ENCODE peak calls at places on chromosome 2, in nine cellular contexts. D is spleen; P is body of pancreas; X is CD8-positive, alpha-beta T cell; N is Panc1; S is K562; U is fibroblast of lung; V is stomach; T is IMR-90. L is an unnamed sample. For H3K27me3, the result is how much of the 10 kb centered on the place peaks cover.

GRCh38 chr2:128411431-128411830 is 92.8 kb upstream of the HS6ST1 start:
- DNase-seq in D (peak), U (no peak), X (no peak), P (peak), T (no peak), N (no peak), V (peak), S (no peak), L (no peak)

GRCh38 chr2:204947448-204947847 is 402.2 kb downstream of the PARD3B start:
- DNase-seq in S (no peak), D (no peak), N (no peak), X (no peak), P (no peak), V (no peak), U (no peak), T (no peak), L (no peak)

GRCh38 chr2:64972856-64973255 is 16.3 kb upstream of the SLC1A4 start:
- DNase-seq in P (no peak), T (peak), U (peak), V (no peak), S (no peak), D (no peak), N (no peak), X (no peak), L (no peak)

GRCh38 chr2:20962939-20963543 is 80.8 kb downstream of the APOB start:
- DNase-seq in N (peak), U (peak), X (peak), V (peak), D (peak), P (peak), T (peak), S (peak), L (peak)

GRCh38 chr2:98900721-98901120 is 35.3 kb downstream of the CRACDL start:
- DNase-seq in N (no peak), D (no peak), X (no peak), T (no peak), P (no peak), U (no peak), S (no peak), V (no peak), L (no peak)

GRCh38 chr2:134120718-134121630 is 132.9 kb upstream of the MGAT5 start:
- DNase-seq in X (peak), D (peak), T (peak), S (peak), V (peak), N (no peak), U (peak), P (peak), L (peak)

GRCh38 chr2:73291093-73291460 is 2.3 kb downstream of the EGR4 start:
- DNase-seq in V (no peak), X (peak), S (peak), U (peak), D (peak), T (peak), N (no peak), P (peak), L (peak)

GRCh38 chr2:144894612-144895300 is 374.8 kb upstream of the ZEB2 start:
- DNase-seq in U (no peak), S (no peak), D (no peak), V (no peak), X (no peak), N (no peak), P (no peak), T (no peak), L (no peak)

GRCh38 chr2:26172189-26172865 is 561 bp upstream of the GAREM2 start:
- DNase-seq in S (peak), V (no peak), P (no peak), N (no peak), X (no peak), U (no peak), T (no peak), D (no peak), L (no peak)

GRCh38 chr2:42957109-42958035 is 165.0 kb upstream of the HAAO start:
- DNase-seq in S (no peak), D (no peak), N (no peak), P (no peak), T (peak), V (no peak), U (no peak), X (no peak), L (peak)

GRCh38 chr2:239544141-239544800 is 143.5 kb upstream of the HDAC4 start:
- DNase-seq in P (no peak), U (no peak), N (no peak), D (no peak), X (no peak), V (no peak), T (no peak), S (no peak), L (peak)

GRCh38 chr2:242010567-242011513 is 141.3 kb downstream of the RTP5 start:
- DNase-seq in X (no peak), N (no peak), D (peak), P (no peak), V (no peak), S (peak), U (peak), T (peak), L (no peak)

GRCh38 chr2:237310515-237311114 is 103.3 kb downstream of the COL6A3 start:
- DNase-seq in N (no peak), P (no peak), U (no peak), S (no peak), V (no peak), D (no peak), X (no peak), T (peak), L (peak)

GRCh38 chr2:127700527-127701192 is 637 bp upstream of the SFT2D3 start:
- DNase-seq in V (peak), U (no peak), P (no peak), D (peak), S (peak), X (peak), T (no peak), N (peak), L (peak)

GRCh38 chr2:43097650-43098049 is 128.8 kb downstream of the ZFP36L2 start:
- DNase-seq in N (no peak), S (no peak), D (no peak), U (no peak), X (no peak), V (no peak), T (no peak), P (no peak), L (no peak)

GRCh38 chr2:136113767-136114070 is 4.2 kb downstream of the CXCR4 start:
- DNase-seq in P (no peak), T (no peak), S (no peak), X (no peak), N (no peak), V (no peak), U (no peak), D (no peak), L (no peak)
- H3K27me3 ChIP-seq in P (under half), T (under half), S (under half), X (under half), N (half or more), V (under half), U (under half), D (under half), L (under half)

GRCh38 chr2:230941202-230942180 is 16.4 kb upstream of the GPR55 start:
- DNase-seq in D (no peak), V (peak), U (no peak), P (no peak), T (no peak), S (no peak), N (no peak), X (no peak), L (no peak)
- H3K27me3 ChIP-seq in D (under half), V (under half), U (under half), P (under half), T (under half), S (under half), N (under half), X (under half), L (under half)

DNA sequence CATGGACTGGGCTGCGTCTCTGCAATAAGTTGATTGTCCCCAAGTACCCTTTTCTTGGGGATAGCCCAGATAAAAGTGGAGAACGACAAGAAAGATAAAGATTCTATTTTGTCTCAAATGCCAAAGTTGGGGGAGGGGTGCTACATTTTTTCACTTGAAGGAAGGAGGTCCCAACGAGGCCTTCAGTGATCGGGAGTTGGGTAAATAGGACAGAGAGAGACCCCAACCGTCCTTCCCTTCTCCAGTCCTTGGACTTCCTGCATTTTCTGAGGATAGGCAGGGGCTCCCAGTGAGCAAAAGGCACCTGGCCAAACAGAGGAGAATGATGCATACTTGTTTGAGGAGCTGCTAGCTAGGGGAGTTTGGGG is 3.4 kb upstream of the EN1 start:
- DNase-seq in N (no peak), U (no peak), D (no peak), X (no peak), P (no peak), T (no peak), S (no peak), V (no peak), L (no peak)
- H3K27me3 ChIP-seq in N (under half), U (half or more), D (half or more), X (half or more), P (half or more), T (half or more), S (under half), V (half or more), L (under half)

GRCh38 chr2:10926191-10926830 is 14.6 kb downstream of the KCNF1 start:
- DNase-seq in P (no peak), X (no peak), T (no peak), D (peak), S (no peak), U (no peak), N (no peak), V (no peak), L (no peak)
- H3K27me3 ChIP-seq in P (under half), X (under half), T (under half), D (under half), S (under half), U (under half), N (under half), V (under half), L (under half)

DNA sequence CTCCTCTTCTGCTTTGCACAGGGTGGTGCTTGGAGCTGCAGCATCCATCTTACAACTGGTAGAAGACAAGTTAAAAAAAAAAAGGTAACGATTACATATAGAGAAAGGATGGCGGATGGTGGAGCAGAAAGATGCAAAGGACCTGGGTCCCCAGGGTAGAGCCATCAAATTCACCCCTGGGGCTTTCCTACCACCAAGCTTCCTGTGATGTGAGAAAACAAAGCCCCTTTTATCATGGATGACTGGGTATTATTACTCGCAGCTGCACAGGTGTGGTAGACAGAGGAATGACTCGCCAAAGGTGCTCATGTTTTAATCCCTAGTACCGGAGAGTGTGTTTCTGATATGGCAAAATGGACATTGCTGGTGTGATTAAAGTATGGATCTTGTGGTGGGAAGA is 1.3 kb upstream of the ACOXL start:
- DNase-seq in V (no peak), S (no peak), P (no peak), X (no peak), N (no peak), U (no peak), T (no peak), D (no peak), L (no peak)
- H3K27me3 ChIP-seq in V (under half), S (under half), P (under half), X (under half), N (under half), U (under half), T (half or more), D (under half), L (under half)

GRCh38 chr2:216696321-216696720 is 972 bp upstream of the IGFBP5 start:
- DNase-seq in S (no peak), U (no peak), X (no peak), T (no peak), D (no peak), P (no peak), V (no peak), N (no peak), L (no peak)

GRCh38 chr2:216693414-216694100 is 1.8 kb downstream of the IGFBP5 start:
- DNase-seq in P (no peak), T (no peak), S (no peak), N (no peak), X (no peak), D (no peak), U (no peak), V (no peak), L (no peak)

GRCh38 chr2:216694201-216694825 is 1.0 kb downstream of the IGFBP5 start:
- DNase-seq in D (no peak), P (peak), S (no peak), N (no peak), T (no peak), V (peak), U (peak), X (peak), L (peak)

GRCh38 chr2:216695401-216695821 is at the start of gene IGFBP5:
- DNase-seq in T (peak), S (peak), D (no peak), N (no peak), X (no peak), V (peak), P (peak), U (peak), L (no peak)

GRCh38 chr2:216694826-216695217 is 527 bp downstream of the IGFBP5 start:
- DNase-seq in S (no peak), U (no peak), N (no peak), X (no peak), T (no peak), V (no peak), D (no peak), P (no peak), L (no peak)
- H3K27me3 ChIP-seq in S (under half), U (under half), N (under half), X (under half), T (under half), V (under half), D (under half), P (under half), L (under half)

DNA sequence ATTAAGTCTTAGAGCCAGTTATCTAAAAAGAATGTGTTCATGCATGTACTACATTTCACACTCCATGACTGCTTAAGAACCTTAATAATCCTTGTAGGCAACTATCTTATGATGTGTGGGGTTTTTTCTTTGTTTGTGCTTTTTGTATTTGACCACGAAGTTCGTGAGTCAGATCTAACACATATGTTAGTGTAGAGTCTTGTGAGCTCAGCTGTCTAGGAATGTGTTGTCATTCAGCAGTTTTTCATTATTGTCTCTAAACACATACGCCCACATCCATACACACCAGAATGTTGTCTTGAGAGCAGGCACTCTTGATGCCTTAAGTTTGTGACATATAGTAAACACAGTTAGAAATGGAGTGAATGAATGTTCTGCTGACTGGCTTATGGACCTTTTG is 38.4 kb downstream of the CAB39 start:
- DNase-seq in U (peak), D (no peak), P (no peak), V (no peak), X (no peak), T (peak), S (no peak), N (no peak), L (no peak)
- H3K27me3 ChIP-seq in U (under half), D (under half), P (under half), V (under half), X (under half), T (under half), S (under half), N (under half), L (under half)

DNA sequence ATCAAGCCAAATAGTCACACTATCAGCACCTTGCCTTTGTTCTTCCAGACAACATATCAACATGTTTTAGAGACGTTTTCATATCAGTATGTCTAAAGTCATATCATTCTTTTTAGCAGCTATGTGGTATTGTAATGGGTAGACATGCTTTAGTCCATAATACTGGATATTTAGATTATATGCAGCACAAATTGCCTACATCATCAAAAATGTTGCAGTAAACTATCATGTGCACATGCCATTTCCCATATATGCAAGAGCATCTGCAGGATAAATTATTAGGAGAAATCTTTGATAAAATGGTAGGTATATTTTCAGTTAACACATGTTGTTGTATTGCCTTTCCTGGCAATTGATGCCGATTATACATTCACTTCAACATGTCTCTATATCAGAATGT is 636.5 kb downstream of the XIRP2 start:
- DNase-seq in D (no peak), X (no peak), N (no peak), T (no peak), U (no peak), S (no peak), V (no peak), P (no peak), L (no peak)
- H3K27me3 ChIP-seq in D (under half), X (under half), N (under half), T (under half), U (under half), S (under half), V (under half), P (under half), L (under half)

GRCh38 chr2:120710256-120710655 is 25.4 kb upstream of the GLI2 start:
- DNase-seq in P (no peak), N (no peak), X (no peak), D (peak), V (no peak), T (peak), S (no peak), U (peak), L (no peak)

GRCh38 chr2:120711694-120712093 is 24.0 kb upstream of the GLI2 start:
- DNase-seq in X (no peak), P (no peak), S (no peak), N (no peak), T (no peak), D (peak), V (no peak), U (no peak), L (no peak)

GRCh38 chr2:120707816-120708215 is 27.9 kb upstream of the GLI2 start:
- DNase-seq in N (no peak), P (no peak), U (no peak), V (no peak), D (peak), T (peak), X (no peak), S (no peak), L (no peak)

GRCh38 chr2:120708944-120709607 is 26.6 kb upstream of the GLI2 start:
- DNase-seq in T (no peak), N (no peak), D (peak), S (no peak), P (no peak), U (no peak), X (no peak), V (no peak), L (no peak)

GRCh38 chr2:120709608-120710041 is 26.0 kb upstream of the GLI2 start:
- DNase-seq in D (peak), V (no peak), N (no peak), U (peak), X (no peak), T (no peak), P (no peak), S (no peak), L (no peak)
- H3K27me3 ChIP-seq in D (under half), V (under half), N (under half), U (under half), X (under half), T (under half), P (under half), S (under half), L (under half)

GRCh38 chr2:152120430-152120829 is 21.6 kb upstream of the CACNB4 start:
- DNase-seq in V (no peak), P (no peak), N (no peak), X (no peak), D (no peak), U (no peak), T (no peak), S (no peak), L (no peak)

GRCh38 chr2:152115952-152116351 is 17.1 kb upstream of the CACNB4 start:
- DNase-seq in V (no peak), T (no peak), P (no peak), U (no peak), S (no peak), D (no peak), N (no peak), X (no peak), L (no peak)
- H3K27me3 ChIP-seq in V (under half), T (under half), P (under half), U (under half), S (under half), D (under half), N (under half), X (under half), L (under half)

L was measured in MG63.